ENCODE peak calls at places on chromosomes 7 and 10, in six cellular contexts. M is astrocyte of the spinal cord, N is stomach, F is HFF-Myc, L is fibroblast of lung, Z is endothelial cell. C is an unnamed sample.

GRCh38 chr7:133052357-133052756 is 29.5 kb downstream of the CHCHD3 start:
- DNase-seq in L (peak), N (no peak), Z (no peak), F (no peak), M (no peak), C (no peak)

GRCh38 chr7:32316831-32317230 is 173.3 kb downstream of the LSM5 start:
- DNase-seq in M (no peak), L (no peak), Z (no peak), F (no peak), N (no peak), C (no peak)

GRCh38 chr10:50590935-50591334 is 32.8 kb downstream of the SGMS1 start:
- DNase-seq in M (no peak), F (no peak), N (no peak), L (no peak), Z (no peak), C (no peak)

GRCh38 chr10:57333880-57334279 is 933.8 kb downstream of the IPMK start:
- DNase-seq in F (no peak), L (no peak), M (no peak), Z (no peak), N (no peak), C (no peak)

GRCh38 chr10:16828114-16828568 is 10.9 kb upstream of the RSU1 start:
- DNase-seq in Z (peak), N (peak), L (peak), F (peak), M (peak), C (peak)

GRCh38 chr10:17013131-17013530 is 116.5 kb downstream of the CUBN start:
- DNase-seq in L (no peak), Z (no peak), N (no peak), F (no peak), M (no peak), C (no peak)

GRCh38 chr7:148914208-148914777 is 30.2 kb upstream of the EZH2 start:
- DNase-seq in M (peak), Z (no peak), L (peak), N (no peak), F (no peak), C (no peak)

GRCh38 chr10:8034666-8035640 is 19.5 kb upstream of the GATA3 start:
- DNase-seq in M (no peak), N (no peak), L (peak), F (no peak), Z (no peak), C (no peak)

GRCh38 chr10:114009281-114009996 is 34.2 kb upstream of the ADRB1 start:
- DNase-seq in F (no peak), M (no peak), Z (no peak), L (peak), N (no peak), C (no peak)

GRCh38 chr7:56079450-56080185 is 13.1 kb downstream of the PHKG1 start:
- DNase-seq in L (peak), Z (peak), N (peak), F (peak), M (peak), C (peak)

GRCh38 chr10:45308707-45309106 is 6.7 kb downstream of the OR13A1 start:
- DNase-seq in L (no peak), Z (no peak), M (no peak), F (no peak), N (no peak), C (no peak)

GRCh38 chr10:14583252-14583651 is 191.4 kb downstream of the FAM107B start:
- DNase-seq in F (no peak), L (no peak), M (no peak), N (peak), Z (no peak), C (no peak)

GRCh38 chr7:30845426-30846135 is 66.1 kb upstream of the AQP1 start:
- DNase-seq in L (peak), M (peak), F (no peak), Z (peak), N (no peak), C (no peak)

GRCh38 chr7:107948645-107949442 is 54.1 kb downstream of the LAMB1 start:
- DNase-seq in F (no peak), Z (no peak), L (peak), N (no peak), M (peak), C (peak)

GRCh38 chr10:117967149-117967548 is 79.6 kb downstream of the RAB11FIP2 start:
- DNase-seq in N (no peak), L (no peak), M (no peak), F (no peak), Z (no peak), C (no peak)

GRCh38 chr7:45216181-45216580 is 58.6 kb downstream of the RAMP3 start:
- DNase-seq in M (no peak), N (no peak), L (no peak), F (no peak), Z (no peak), C (no peak)

GRCh38 chr10:119178371-119179119 is at the start of gene PRDX3:
- DNase-seq in M (peak), N (peak), F (peak), L (peak), Z (peak), C (peak)
- TF ChIP-seq CTCF in M (no peak), N (no peak), F (peak), L (no peak), Z (no peak), C (peak)

GRCh38 chr7:105488219-105488571 is 33.9 kb downstream of the PUS7 start:
- DNase-seq in F (no peak), L (no peak), M (no peak), Z (no peak), N (no peak), C (no peak)

GRCh38 chr7:105493196-105493927 is 28.7 kb downstream of the PUS7 start:
- DNase-seq in L (peak), M (no peak), F (no peak), N (no peak), Z (no peak), C (no peak)

GRCh38 chr7:105489409-105489808 is 32.7 kb downstream of the PUS7 start:
- DNase-seq in N (no peak), L (no peak), M (no peak), F (no peak), Z (no peak), C (no peak)

DNA sequence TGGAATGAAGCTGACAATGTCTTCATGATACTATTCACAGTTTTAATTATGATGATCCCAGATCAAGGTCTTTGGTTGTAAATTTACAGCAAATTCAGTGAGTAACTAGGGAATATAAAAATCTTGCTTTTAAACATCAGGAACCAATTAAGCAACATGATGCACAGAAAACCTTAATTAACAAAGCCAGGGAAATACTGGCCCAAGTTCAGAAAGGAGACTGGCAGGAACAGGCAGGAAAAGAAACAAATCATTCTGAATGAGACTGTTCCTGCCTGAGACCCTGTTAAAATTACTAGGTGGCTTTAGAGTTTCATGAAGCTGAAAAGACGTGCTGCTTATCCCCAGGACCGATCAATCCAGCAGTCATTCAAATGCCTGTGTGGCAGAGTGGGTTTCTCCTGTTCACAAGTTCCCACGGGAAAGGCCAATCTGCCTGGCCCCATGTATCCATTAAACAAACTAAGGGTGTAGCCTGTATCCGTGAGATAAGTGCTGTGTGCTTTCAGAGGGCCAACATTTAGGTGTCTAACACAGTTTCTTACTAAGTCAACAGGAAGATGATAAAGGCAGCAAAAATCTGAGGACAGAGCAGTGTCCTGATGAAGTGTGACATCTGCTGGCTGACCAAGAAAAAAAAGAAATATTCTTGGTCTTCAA is 34.4 kb downstream of the PUS7 start:
- DNase-seq in N (no peak), M (peak), Z (peak), F (peak), L (peak), C (peak)
- TF ChIP-seq CTCF in N (no peak), M (peak), Z (no peak), F (peak), L (peak), C (peak)

GRCh38 chr10:44306762-44307161 is 78.1 kb downstream of the CXCL12 start:
- DNase-seq in M (no peak), Z (no peak), L (no peak), F (no peak), N (no peak), C (no peak)
- TF ChIP-seq CTCF in M (peak), Z (no peak), L (peak), F (peak), N (no peak), C (peak)

GRCh38 chr7:10210000-10210399 is 763.7 kb upstream of the PHF14 start:
- DNase-seq in L (no peak), N (no peak), Z (no peak), M (no peak), F (no peak), C (no peak)

GRCh38 chr7:10216462-10216861 is 757.2 kb upstream of the PHF14 start:
- DNase-seq in F (no peak), M (no peak), Z (no peak), L (no peak), N (no peak), C (no peak)

GRCh38 chr7:10212664-10213063 is 761.0 kb upstream of the PHF14 start:
- DNase-seq in L (peak), N (no peak), F (no peak), Z (no peak), M (no peak), C (no peak)

GRCh38 chr7:10211861-10212260 is 761.8 kb upstream of the PHF14 start:
- DNase-seq in Z (no peak), N (no peak), M (no peak), L (no peak), F (no peak), C (no peak)
- TF ChIP-seq CTCF in Z (no peak), N (no peak), M (no peak), L (no peak), F (no peak), C (no peak)

GRCh38 chr7:73618538-73618937 is 5.8 kb downstream of the MLXIPL start:
- DNase-seq in Z (no peak), M (no peak), F (no peak), N (no peak), L (no peak), C (no peak)

GRCh38 chr7:73612598-73613269 is 11.6 kb downstream of the MLXIPL start:
- DNase-seq in Z (peak), L (peak), M (peak), F (no peak), N (peak), C (no peak)

GRCh38 chr7:73611017-73611555 is 13.2 kb downstream of the MLXIPL start:
- DNase-seq in Z (no peak), L (no peak), M (no peak), N (no peak), F (no peak), C (no peak)

GRCh38 chr7:73613954-73614735 is 10.2 kb downstream of the MLXIPL start:
- DNase-seq in Z (no peak), M (no peak), N (no peak), L (peak), F (no peak), C (no peak)

DNA sequence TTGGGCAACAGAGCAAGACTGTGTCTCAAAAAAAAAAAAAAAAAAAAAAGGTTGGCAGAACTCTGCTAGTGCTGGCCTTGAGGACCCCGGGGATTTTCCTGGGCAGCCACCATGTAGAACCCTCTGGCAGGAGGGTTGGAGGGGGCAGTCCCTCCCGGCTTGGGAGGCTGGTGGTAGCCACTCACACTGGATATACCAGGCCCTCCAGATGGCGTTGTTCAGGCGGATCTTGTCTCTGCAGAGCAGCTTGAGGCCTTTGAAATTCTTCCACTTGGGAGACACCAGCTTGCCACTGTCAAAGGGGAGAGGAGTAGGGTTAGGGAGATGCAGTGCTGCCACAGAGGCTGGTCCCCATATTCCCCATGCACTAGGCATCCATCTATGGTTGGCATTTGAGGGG is 8.4 kb downstream of the MLXIPL start:
- DNase-seq in F (no peak), M (no peak), N (no peak), L (no peak), Z (no peak), C (no peak)
- TF ChIP-seq CTCF in F (no peak), M (peak), N (no peak), L (no peak), Z (no peak), C (no peak)

GRCh38 chr7:111756687-111757178 is 194.4 kb upstream of the IMMP2L start:
- DNase-seq in F (no peak), L (peak), N (no peak), Z (no peak), M (peak), C (peak)
- TF ChIP-seq CTCF in F (no peak), L (no peak), N (no peak), Z (no peak), M (no peak), C (no peak)

GRCh38 chr7:5633161-5634106 is 148.0 kb downstream of the RNF216 start:
- DNase-seq in M (peak), Z (no peak), L (no peak), N (no peak), F (no peak), C (no peak)
- TF ChIP-seq CTCF in M (no peak), Z (no peak), L (no peak), N (no peak), F (no peak), C (no peak)

DNA sequence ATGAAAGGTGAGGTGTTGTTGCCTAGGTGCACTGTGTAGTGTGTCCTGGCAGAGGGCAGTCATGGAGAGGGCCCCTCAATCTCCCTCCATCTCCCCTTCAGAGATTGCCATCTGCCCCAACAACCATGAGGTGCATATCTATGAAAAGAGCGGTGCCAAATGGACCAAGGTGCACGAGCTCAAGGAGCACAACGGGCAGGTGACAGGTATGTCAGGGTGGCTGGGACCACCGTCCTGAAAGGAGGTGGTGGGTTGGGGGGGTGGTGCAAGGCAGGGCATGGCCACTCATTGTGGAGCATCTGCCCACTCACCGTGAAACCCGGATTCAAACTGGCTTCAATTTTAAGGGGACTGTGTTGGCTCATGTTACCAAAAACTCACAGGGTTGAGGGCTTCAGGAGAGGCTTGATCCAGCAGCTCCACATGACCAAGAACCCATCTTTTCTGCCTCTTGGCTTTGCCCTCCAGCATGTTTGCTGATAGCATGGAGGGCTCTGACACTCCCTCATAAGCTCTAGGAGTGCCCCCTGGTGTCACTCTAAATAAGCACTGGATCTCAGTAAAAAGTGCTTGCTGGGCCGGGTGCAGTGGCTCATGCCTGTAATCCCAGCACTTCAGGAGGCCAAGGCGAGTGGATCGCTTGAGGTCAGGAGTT is 12.2 kb downstream of the ARPC1B start:
- DNase-seq in F (no peak), Z (no peak), L (no peak), M (no peak), N (no peak), C (no peak)
- TF ChIP-seq CTCF in F (peak), Z (no peak), L (peak), M (peak), N (no peak), C (peak)